ENCODE peak calls at places on chromosomes 2 and 18, in nine cellular contexts. X is tibial artery, M is GM23248, U is lung, H is astrocyte of the spinal cord, K is MM.1S, D is AG04450, E is IMR-90, I is breast epithelium. C is an unnamed sample.

GRCh38 chr2:215392164-215392563 is 43.7 kb downstream of the FN1 start:
- DNase-seq in X (no peak), M (no peak), U (no peak), H (no peak), K (no peak), D (no peak), E (no peak), I (no peak), C (peak)

GRCh38 chr2:213147550-213147949 is 3.9 kb downstream of the IKZF2 start:
- DNase-seq in X (no peak), M (no peak), U (no peak), H (no peak), K (no peak), D (no peak), E (no peak), I (no peak), C (no peak)

GRCh38 chr2:18479901-18480369 is 80.5 kb downstream of the RDH14 start:
- DNase-seq in X (peak), M (peak), U (no peak), H (no peak), K (no peak), D (no peak), E (no peak), I (no peak), C (peak)

GRCh38 chr2:64695656-64696310 is 42.1 kb upstream of the SERTAD2 start:
- DNase-seq in X (no peak), M (peak), U (no peak), H (peak), K (no peak), D (no peak), E (peak), I (no peak), C (peak)

GRCh38 chr2:45849491-45850283 is 198.2 kb downstream of the PRKCE start:
- DNase-seq in X (no peak), M (peak), U (no peak), H (peak), K (no peak), D (no peak), E (peak), I (peak), C (peak)

GRCh38 chr2:26576565-26577441 is 64.4 kb downstream of the CIB4 start:
- DNase-seq in X (no peak), M (no peak), U (no peak), H (no peak), K (no peak), D (no peak), E (no peak), I (no peak), C (no peak)

GRCh38 chr2:157732596-157732995 is 103.9 kb upstream of the ACVR1C start:
- DNase-seq in X (no peak), M (peak), U (no peak), H (no peak), K (no peak), D (no peak), E (peak), I (no peak), C (peak)

GRCh38 chr2:86225581-86225980 is 26.3 kb downstream of the MRPL35 start:
- DNase-seq in X (peak), M (no peak), U (no peak), H (no peak), K (peak), D (no peak), E (no peak), I (no peak), C (no peak)

GRCh38 chr2:230798769-230799399 is 65.9 kb upstream of the ITM2C start:
- DNase-seq in X (no peak), M (peak), U (peak), H (peak), K (peak), D (no peak), E (peak), I (no peak), C (peak)

GRCh38 chr2:69741281-69742169 is at the start of gene ANXA4:
- DNase-seq in X (peak), M (peak), U (peak), H (peak), K (peak), D (peak), E (peak), I (peak), C (peak)

GRCh38 chr2:61135510-61135909 is 26.5 kb upstream of the C2orf74 start:
- DNase-seq in X (no peak), M (peak), U (no peak), H (peak), K (peak), D (no peak), E (peak), I (no peak), C (peak)

GRCh38 chr18:48638896-48639771 is 100.3 kb downstream of the CTIF start:
- DNase-seq in X (no peak), M (no peak), U (no peak), H (no peak), K (no peak), D (no peak), E (no peak), I (no peak), C (no peak)

GRCh38 chr2:232240896-232241295 is 137.7 kb upstream of the ALPP start:
- DNase-seq in X (no peak), M (no peak), U (no peak), H (peak), K (no peak), D (no peak), E (no peak), I (no peak), C (no peak)

GRCh38 chr2:228103379-228103778 is 78.1 kb downstream of the SPHKAP start:
- DNase-seq in X (no peak), M (no peak), U (no peak), H (no peak), K (peak), D (no peak), E (no peak), I (no peak), C (no peak)

GRCh38 chr2:20423847-20424246 is 23.0 kb upstream of the RHOB start:
- DNase-seq in X (no peak), M (no peak), U (no peak), H (no peak), K (peak), D (no peak), E (no peak), I (no peak), C (no peak)

GRCh38 chr18:35246831-35247230 is 6.0 kb downstream of the ZNF397 start:
- DNase-seq in X (no peak), M (no peak), U (no peak), H (no peak), K (no peak), D (no peak), E (no peak), I (no peak), C (no peak)
- H3K4me3 ChIP-seq in X (no peak), M (no peak), U (no peak), H (no peak), K (no peak), D (no peak), E (no peak), I (no peak), C (no peak)

DNA sequence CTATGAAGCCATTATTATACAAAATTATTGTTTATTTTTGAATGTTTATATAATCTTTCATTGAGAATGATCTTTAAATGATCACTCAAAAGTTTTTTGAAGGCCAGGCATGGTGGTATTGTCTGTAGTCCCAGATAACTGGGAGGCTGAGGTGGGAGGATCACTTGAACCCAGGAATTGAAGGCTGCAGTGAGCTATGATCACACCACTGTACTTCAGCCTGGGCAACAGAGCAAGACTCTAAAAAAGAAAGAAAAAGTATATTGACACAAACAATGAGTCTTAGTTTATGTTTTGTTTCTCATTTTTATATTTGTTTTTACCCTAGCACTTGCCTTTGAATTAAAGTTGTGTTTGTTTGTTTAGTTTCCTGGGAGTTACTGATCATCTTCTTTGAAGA is 2.3 kb downstream of the TWSG1 start:
- DNase-seq in X (no peak), M (no peak), U (no peak), H (no peak), K (no peak), D (no peak), E (no peak), I (no peak), C (no peak)
- H3K4me3 ChIP-seq in X (no peak), M (no peak), U (no peak), H (no peak), K (no peak), D (peak), E (no peak), I (no peak), C (no peak)

GRCh38 chr2:30303094-30303493 is 71.8 kb downstream of the LBH start:
- DNase-seq in X (no peak), M (no peak), U (no peak), H (no peak), K (no peak), D (no peak), E (no peak), I (no peak), C (no peak)

GRCh38 chr2:30300122-30300455 is 68.8 kb downstream of the LBH start:
- DNase-seq in X (no peak), M (no peak), U (no peak), H (no peak), K (no peak), D (no peak), E (no peak), I (no peak), C (no peak)

GRCh38 chr2:30298302-30298701 is 67.0 kb downstream of the LBH start:
- DNase-seq in X (no peak), M (no peak), U (no peak), H (no peak), K (no peak), D (no peak), E (no peak), I (no peak), C (no peak)

GRCh38 chr2:30301551-30301950 is 70.2 kb downstream of the LBH start:
- DNase-seq in X (no peak), M (peak), U (no peak), H (no peak), K (no peak), D (peak), E (peak), I (no peak), C (no peak)

GRCh38 chr2:30300456-30301221 is 69.3 kb downstream of the LBH start:
- DNase-seq in X (no peak), M (peak), U (no peak), H (peak), K (no peak), D (peak), E (peak), I (no peak), C (no peak)
- H3K4me3 ChIP-seq in X (no peak), M (no peak), U (no peak), H (no peak), K (no peak), D (no peak), E (no peak), I (no peak), C (no peak)

GRCh38 chr2:210086292-210086691 is 83.9 kb downstream of the RPE start:
- DNase-seq in X (no peak), M (peak), U (no peak), H (peak), K (no peak), D (no peak), E (peak), I (no peak), C (peak)
- H3K4me3 ChIP-seq in X (no peak), M (no peak), U (no peak), H (no peak), K (no peak), D (no peak), E (no peak), I (no peak), C (no peak)

GRCh38 chr18:55780591-55781071 is 192.6 kb upstream of the TCF4 start:
- DNase-seq in X (no peak), M (peak), U (no peak), H (peak), K (no peak), D (no peak), E (peak), I (no peak), C (peak)

GRCh38 chr18:55783921-55784320 is 195.9 kb upstream of the TCF4 start:
- DNase-seq in X (no peak), M (no peak), U (no peak), H (no peak), K (no peak), D (no peak), E (no peak), I (no peak), C (no peak)

GRCh38 chr18:55779711-55780590 is 192.0 kb upstream of the TCF4 start:
- DNase-seq in X (no peak), M (peak), U (no peak), H (peak), K (no peak), D (no peak), E (peak), I (no peak), C (peak)

GRCh38 chr18:55779461-55779710 is 191.4 kb upstream of the TCF4 start:
- DNase-seq in X (no peak), M (peak), U (no peak), H (no peak), K (peak), D (no peak), E (no peak), I (no peak), C (no peak)

DNA sequence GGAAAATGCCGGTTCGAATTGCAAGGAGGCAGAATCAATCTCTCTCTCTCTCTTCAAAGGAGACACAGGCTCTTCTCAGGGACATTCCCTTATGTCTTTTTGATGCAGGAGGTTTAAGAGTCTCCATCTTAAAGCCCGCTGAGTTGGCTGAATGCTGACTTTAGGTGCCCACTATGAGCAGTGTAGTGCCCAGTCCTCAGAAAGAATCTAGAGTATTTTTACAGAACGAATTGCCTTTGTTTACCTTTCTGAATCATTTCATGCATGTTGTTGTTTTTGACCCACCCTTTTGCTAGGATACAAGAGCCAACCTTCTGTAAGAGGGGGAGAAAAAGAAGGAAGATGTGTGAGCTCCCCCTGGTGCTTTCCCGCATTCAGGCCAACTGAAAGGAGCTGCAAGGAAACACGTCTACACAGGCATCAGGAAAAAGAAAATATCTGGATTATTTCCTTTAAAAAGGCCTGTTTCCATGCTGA is 193.5 kb upstream of the TCF4 start:
- DNase-seq in X (no peak), M (peak), U (no peak), H (peak), K (no peak), D (no peak), E (peak), I (no peak), C (peak)
- H3K4me3 ChIP-seq in X (no peak), M (no peak), U (no peak), H (no peak), K (no peak), D (no peak), E (no peak), I (no peak), C (no peak)

DNA sequence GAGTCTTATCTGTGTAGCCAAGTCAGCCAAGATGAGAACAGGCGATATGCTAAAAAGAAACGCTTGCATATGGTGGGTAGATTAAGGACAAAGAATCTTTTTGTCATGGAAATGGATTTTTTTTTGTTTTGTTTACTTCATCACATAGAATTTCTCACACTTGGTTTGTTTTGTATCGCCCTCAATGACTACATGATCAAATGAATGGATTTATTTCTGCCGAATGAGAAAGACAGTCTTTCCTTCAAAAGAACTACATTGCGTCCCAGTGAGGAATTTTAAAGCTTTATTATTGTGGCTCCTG is 2.0 kb downstream of the SALL3 start:
- DNase-seq in X (no peak), M (no peak), U (no peak), H (no peak), K (no peak), D (no peak), E (no peak), I (no peak), C (no peak)
- H3K4me3 ChIP-seq in X (no peak), M (no peak), U (no peak), H (peak), K (no peak), D (no peak), E (no peak), I (no peak), C (no peak)

C was measured in fibroblast of mammary gland.